ENCODE peak calls at places on chromosomes 12 and 14, in eight cellular contexts. G is HCT116, J is K562, U is HepG2, Q is GM12878, T is Panc1, R is upper lobe of left lung, O is GM23338. X is an unnamed sample.
A peak's percentile ranks its signal among the peaks of the same experiment; 100 is the strongest.

GRCh38 chr12:56520025-56520810 is 1.4 kb upstream of the RBMS2 start:
- ATAC-seq in Q (no peak), T (no peak), U (no peak), J (no peak), G (no peak), R (no peak), O (no peak), X (peak; percentile 41)

GRCh38 chr12:14259481-14260010 is 105.9 kb upstream of the ATF7IP start:
- ATAC-seq in U (no peak), G (no peak), O (no peak), J (no peak), T (no peak), Q (no peak), R (no peak), X (no peak)

GRCh38 chr12:116943419-116944372 is 32.9 kb downstream of the FBXW8 start:
- ATAC-seq in T (no peak), O (no peak), J (no peak), U (no peak), R (no peak), Q (no peak), G (no peak), X (no peak)

GRCh38 chr14:73143003-73143402 is 6.7 kb downstream of the PSEN1 start:
- ATAC-seq in T (no peak), R (no peak), U (peak; percentile 85), O (peak; percentile 66), J (no peak), Q (peak; percentile 19), G (no peak), X (no peak)

GRCh38 chr12:112665971-112666370 is 125.6 kb upstream of the RPH3A start:
- ATAC-seq in G (no peak), Q (no peak), R (no peak), J (no peak), T (no peak), U (no peak), O (no peak), X (no peak)

GRCh38 chr14:65791551-65791981 is 379.0 kb downstream of the FUT8 start:
- ATAC-seq in U (no peak), Q (peak; percentile 37), J (no peak), G (peak; percentile 21), R (peak; percentile 42), T (peak; percentile 38), O (no peak), X (no peak)

GRCh38 chr12:122104844-122105243 is 26.3 kb downstream of the MLXIP start:
- ATAC-seq in O (no peak), T (no peak), R (no peak), Q (no peak), G (no peak), J (no peak), U (no peak), X (no peak)

GRCh38 chr14:35303149-35303548 is 11.0 kb downstream of the PSMA6 start:
- ATAC-seq in U (no peak), Q (no peak), J (no peak), R (no peak), G (no peak), T (no peak), O (no peak), X (no peak)

GRCh38 chr12:63400746-63401145 is 249.7 kb upstream of the AVPR1A start:
- ATAC-seq in T (no peak), J (no peak), R (peak; percentile 13), Q (peak; percentile 35), U (peak; percentile 34), G (peak; percentile 20), O (no peak), X (peak; percentile 22)

GRCh38 chr12:29895966-29896365 is 112.2 kb upstream of the TMTC1 start:
- ATAC-seq in R (no peak), G (no peak), U (no peak), T (no peak), J (no peak), Q (no peak), O (peak; percentile 81), X (no peak)

GRCh38 chr14:56590535-56590951 is 10.9 kb downstream of the TMEM260 start:
- ATAC-seq in O (peak; percentile 81), G (no peak), T (no peak), J (no peak), Q (no peak), U (no peak), R (no peak), X (no peak)

GRCh38 chr12:89344862-89345202 is 7.5 kb downstream of the DUSP6 start:
- ATAC-seq in U (peak; percentile 26), T (no peak), G (no peak), Q (no peak), R (no peak), O (no peak), J (no peak), X (no peak)

GRCh38 chr12:89344043-89344861 is 8.0 kb downstream of the DUSP6 start:
- ATAC-seq in T (no peak), O (no peak), U (peak; percentile 56), G (no peak), R (no peak), J (no peak), Q (no peak), X (no peak)

GRCh38 chr12:89346741-89347324 is 5.5 kb downstream of the DUSP6 start:
- ATAC-seq in G (peak; percentile 24), U (peak; percentile 20), O (no peak), Q (peak; percentile 8), J (no peak), R (no peak), T (no peak), X (peak; percentile 37)

GRCh38 chr12:89345830-89346740 is 6.2 kb downstream of the DUSP6 start:
- ATAC-seq in Q (peak; percentile 98), J (peak; percentile 91), T (peak; percentile 10), R (peak; percentile 83), G (peak; percentile 59), O (peak; percentile 74), U (peak; percentile 41), X (peak; percentile 54)

DNA sequence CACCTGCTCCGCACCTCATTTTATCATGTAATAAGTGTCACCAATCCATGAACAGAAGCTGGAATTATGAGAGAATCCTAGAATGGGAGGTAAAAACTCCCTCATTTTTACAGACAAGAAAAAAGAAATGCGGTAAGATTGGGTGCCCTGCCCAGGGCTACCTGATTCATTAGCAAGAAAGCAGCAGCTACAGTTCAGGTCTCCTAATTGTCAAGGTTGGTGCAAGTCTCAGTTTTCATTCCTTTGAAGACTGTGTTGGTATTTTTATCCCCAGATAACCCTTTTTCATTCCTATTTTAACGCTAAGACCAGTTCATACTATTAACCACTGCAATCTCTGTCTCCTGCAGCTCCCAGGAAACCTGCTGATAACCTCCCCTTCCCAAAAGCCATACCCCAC is 6.9 kb downstream of the DUSP6 start:
- ATAC-seq in O (no peak), R (no peak), J (no peak), G (no peak), U (no peak), Q (no peak), T (no peak), X (no peak)
- H3K4me1 ChIP-seq in O (peaks cover 67% of the 10 kb centered on the region), R (peaks cover 43% of the 10 kb centered on the region), J (no peaks in the 10 kb centered on the region), G (peaks cover 40% of the 10 kb centered on the region), U (peaks cover 66% of the 10 kb centered on the region), Q (peaks cover 18% of the 10 kb centered on the region), T (peaks cover 30% of the 10 kb centered on the region), X (peaks cover 56% of the 10 kb centered on the region)

DNA sequence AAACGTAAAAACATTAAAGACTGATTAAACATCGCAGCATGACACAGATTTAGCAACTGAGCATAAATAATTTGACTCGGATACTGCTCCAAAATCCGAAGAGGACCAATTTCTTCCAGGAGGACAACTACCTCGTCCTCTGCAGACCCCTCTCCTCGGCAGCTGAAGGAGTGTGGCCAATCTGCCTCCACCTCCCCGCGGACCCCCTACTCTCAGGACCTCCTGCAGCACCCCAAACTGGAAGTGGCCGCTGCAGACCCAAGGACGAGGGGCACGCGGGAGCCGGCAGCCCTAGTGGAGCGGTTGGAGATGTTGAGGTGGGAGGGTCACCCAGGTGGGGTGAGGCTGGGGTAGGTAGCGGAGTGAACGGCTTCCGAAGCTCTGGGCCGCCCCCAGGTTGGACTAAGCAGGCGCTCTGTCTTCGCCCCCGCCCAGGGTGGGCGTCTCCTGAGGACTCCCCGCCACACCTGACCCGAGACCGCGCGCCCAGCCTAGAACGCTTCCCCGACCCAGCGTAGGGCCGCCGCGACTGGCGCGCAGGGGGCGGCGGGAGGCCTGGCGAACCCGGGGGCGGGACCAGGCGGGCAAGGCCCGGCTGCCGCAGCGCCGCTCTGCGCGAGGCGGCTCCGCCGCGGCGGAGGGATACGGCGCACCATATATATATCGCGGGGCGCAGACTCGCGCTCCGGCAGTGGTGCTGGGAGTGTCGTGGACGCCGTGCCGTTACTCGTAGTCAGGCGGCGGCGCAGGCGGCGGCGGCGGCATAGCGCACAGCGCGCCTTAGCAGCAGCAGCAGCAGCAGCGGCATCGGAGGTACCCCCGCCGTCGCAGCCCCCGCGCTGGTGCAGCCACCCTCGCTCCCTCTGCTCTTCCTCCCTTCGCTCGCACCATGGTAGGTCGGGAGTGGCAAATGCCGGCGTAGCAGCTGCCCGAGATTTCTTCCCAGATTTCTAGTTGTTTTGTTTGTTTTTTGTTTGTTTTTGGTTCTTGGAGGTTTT is at the start of gene CALM1:
- ATAC-seq in O (peak; percentile 76), Q (peak; percentile 77), U (peak; percentile 79), G (peak; percentile 77), J (peak; percentile 83), R (peak; percentile 95), T (peak; percentile 86), X (peak; percentile 84)
- TF ChIP-seq POLR2AphosphoS5 in O (peak; percentile 99), Q (peak; percentile 100), U (peak; percentile 98), G (peak; percentile 100), J (peak; percentile 95), R (peak; percentile 100), T (peak; percentile 99), X (peak; percentile 100)

DNA sequence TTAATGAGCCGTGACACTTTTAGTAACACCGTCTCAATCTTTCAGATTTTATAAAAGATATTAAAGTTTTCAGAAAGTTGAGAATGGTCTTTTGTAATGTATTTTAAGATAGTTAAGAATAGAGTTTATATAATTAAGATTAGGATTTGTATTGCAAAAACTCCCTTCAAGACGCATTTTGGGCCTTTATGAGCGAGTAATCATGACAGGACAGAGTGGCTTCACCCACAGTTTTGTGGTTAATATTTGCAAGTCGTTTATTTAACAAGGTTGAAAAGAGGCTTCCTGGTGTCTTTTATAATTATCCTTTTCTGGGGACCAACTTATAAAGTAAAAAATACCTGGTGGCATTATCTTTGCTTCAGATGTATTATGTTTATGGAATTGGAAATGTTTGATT is 44.0 kb downstream of the TRAF3 start:
- ATAC-seq in T (no peak), Q (no peak), J (no peak), U (no peak), O (no peak), R (no peak), G (no peak), X (no peak)
- H3K4me1 ChIP-seq in T (peaks cover 20% of the 10 kb centered on the region), Q (peaks cover 61% of the 10 kb centered on the region), J (peaks cover 14% of the 10 kb centered on the region), U (peaks cover 42% of the 10 kb centered on the region), O (peaks cover 56% of the 10 kb centered on the region), R (peaks cover 10% of the 10 kb centered on the region), G (no peaks in the 10 kb centered on the region), X (peaks cover 2% of the 10 kb centered on the region)

GRCh38 chr14:51145246-51145645 is 50.3 kb upstream of the TRIM9 start:
- ATAC-seq in Q (no peak), T (no peak), R (no peak), O (no peak), U (no peak), G (no peak), J (no peak), X (no peak)

GRCh38 chr14:51138353-51139103 is 43.6 kb upstream of the TRIM9 start:
- ATAC-seq in O (peak; percentile 97), U (no peak), Q (no peak), T (no peak), R (no peak), J (no peak), G (no peak), X (no peak)

DNA sequence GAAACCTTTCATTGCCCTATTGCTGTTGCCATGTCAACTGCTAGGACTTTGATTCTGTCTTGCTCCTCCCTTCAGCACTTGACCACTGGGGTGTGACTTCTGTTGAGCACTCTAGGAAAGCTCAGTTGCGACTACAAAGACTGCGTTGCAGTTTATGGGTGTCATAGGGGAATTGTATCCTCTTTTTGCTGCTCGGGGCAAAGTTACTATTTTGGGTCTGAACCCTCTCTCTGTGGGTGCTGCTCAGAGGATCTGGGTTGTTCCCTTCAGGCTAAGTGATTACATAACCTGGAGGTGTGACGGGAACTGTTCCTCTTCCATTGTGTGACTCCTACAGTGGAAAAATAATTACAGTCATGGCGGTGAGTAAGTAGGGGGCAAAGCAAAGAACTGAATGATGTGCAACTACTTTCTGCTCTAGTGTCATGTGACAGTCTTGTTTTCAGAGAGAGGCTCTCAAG is 44.3 kb upstream of the TRIM9 start:
- ATAC-seq in G (no peak), U (no peak), Q (no peak), O (peak; percentile 50), T (no peak), J (no peak), R (no peak), X (peak; percentile 78)
- TF ChIP-seq POLR2AphosphoS5 in G (no peak), U (no peak), Q (no peak), O (no peak), T (no peak), J (no peak), R (peak; percentile 60), X (no peak)

X was measured in gastroesophageal sphincter.